ENCODE peak calls at places on chromosomes 16 and 17, in four cellular contexts. One of them, this sample, is unnamed.

GRCh38 chr16:21256636-21257035 is 21.5 kb downstream of the CRYM start:
- DNase-seq in IMR-90: no peak
- DNase-seq in trophoblast cell: peak; percentile 62
- DNase-seq in mesendoderm: no peak
- DNase-seq in this sample: no peak

GRCh38 chr16:25596194-25596593 is 95.6 kb upstream of the HS3ST4 start:
- DNase-seq in IMR-90: no peak
- DNase-seq in trophoblast cell: no peak
- DNase-seq in mesendoderm: no peak
- DNase-seq in this sample: no peak

GRCh38 chr17:19023209-19023999 is 18.8 kb upstream of the FAM83G start:
- DNase-seq in mesendoderm: no peak
- DNase-seq in IMR-90: no peak
- DNase-seq in trophoblast cell: no peak
- DNase-seq in this sample: no peak

GRCh38 chr16:80948886-80949502 is 57.7 kb downstream of the CMC2 start:
- DNase-seq in IMR-90: peak; percentile 20
- DNase-seq in trophoblast cell: peak; percentile 26
- DNase-seq in mesendoderm: peak; percentile 75
- DNase-seq in this sample: peak; percentile 80

GRCh38 chr16:1557576-1557975 is 24.1 kb downstream of the TMEM204 start:
- DNase-seq in trophoblast cell: no peak
- DNase-seq in mesendoderm: no peak
- DNase-seq in IMR-90: no peak
- DNase-seq in this sample: no peak

GRCh38 chr17:78933025-78933958 is 8.1 kb upstream of the TIMP2 start:
- DNase-seq in mesendoderm: peak; percentile 61
- DNase-seq in trophoblast cell: peak; percentile 89
- DNase-seq in IMR-90: peak; percentile 99
- DNase-seq in this sample: peak; percentile 35

GRCh38 chr17:50280068-50280467 is 5.8 kb downstream of the TMEM92 start:
- DNase-seq in mesendoderm: no peak
- DNase-seq in IMR-90: no peak
- DNase-seq in trophoblast cell: no peak
- DNase-seq in this sample: no peak

GRCh38 chr17:71764507-71764906 is 356.3 kb upstream of the SOX9 start:
- DNase-seq in trophoblast cell: no peak
- DNase-seq in IMR-90: no peak
- DNase-seq in mesendoderm: peak; percentile 81
- DNase-seq in this sample: peak; percentile 87

GRCh38 chr17:1559047-1559742 is 3.4 kb downstream of the PITPNA start:
- DNase-seq in mesendoderm: no peak
- DNase-seq in trophoblast cell: no peak
- DNase-seq in IMR-90: no peak
- DNase-seq in this sample: no peak

GRCh38 chr17:19364699-19365498 is 2.4 kb upstream of the B9D1 start:
- DNase-seq in mesendoderm: no peak
- DNase-seq in IMR-90: no peak
- DNase-seq in trophoblast cell: no peak
- DNase-seq in this sample: no peak

GRCh38 chr17:75051941-75052340 is 4.9 kb downstream of the KCTD2 start:
- DNase-seq in IMR-90: no peak
- DNase-seq in mesendoderm: no peak
- DNase-seq in trophoblast cell: no peak
- DNase-seq in this sample: no peak

GRCh38 chr17:34503804-34504203 is 75.6 kb upstream of the TMEM132E start:
- DNase-seq in trophoblast cell: peak; percentile 10
- DNase-seq in mesendoderm: no peak
- DNase-seq in IMR-90: no peak
- DNase-seq in this sample: no peak

GRCh38 chr16:21599158-21599993 is at the start of gene METTL9:
- DNase-seq in IMR-90: peak; percentile 93
- DNase-seq in trophoblast cell: peak; percentile 92
- DNase-seq in mesendoderm: peak; percentile 97
- DNase-seq in this sample: peak; percentile 94

GRCh38 chr16:85421338-85422123 is 191.6 kb upstream of the GSE1 start:
- DNase-seq in mesendoderm: no peak
- DNase-seq in trophoblast cell: no peak
- DNase-seq in IMR-90: no peak
- DNase-seq in this sample: no peak

GRCh38 chr17:54899201-54899600 is 1.5 kb upstream of the TOM1L1 start:
- DNase-seq in IMR-90: no peak
- DNase-seq in mesendoderm: peak; percentile 16
- DNase-seq in trophoblast cell: no peak
- DNase-seq in this sample: no peak

GRCh38 chr17:43200127-43200526 is 11.5 kb upstream of the TMEM106A start:
- DNase-seq in IMR-90: no peak
- DNase-seq in trophoblast cell: no peak
- DNase-seq in mesendoderm: peak; percentile 43
- DNase-seq in this sample: no peak

GRCh38 chr16:85894266-85894665 is 4.7 kb upstream of the IRF8 start:
- DNase-seq in IMR-90: no peak
- DNase-seq in mesendoderm: peak; percentile 66
- DNase-seq in trophoblast cell: no peak
- DNase-seq in this sample: peak; percentile 71

GRCh38 chr17:61284174-61284573 is 115.5 kb upstream of the TBX2 start:
- DNase-seq in IMR-90: peak; percentile 93
- DNase-seq in trophoblast cell: no peak
- DNase-seq in mesendoderm: no peak
- DNase-seq in this sample: no peak

GRCh38 chr17:44765965-44766364 is 7.2 kb downstream of the ADAM11 start:
- DNase-seq in trophoblast cell: no peak
- DNase-seq in IMR-90: no peak
- DNase-seq in mesendoderm: no peak
- DNase-seq in this sample: peak; percentile 55

GRCh38 chr17:59964455-59965328 is at the start of gene RNFT1:
- DNase-seq in trophoblast cell: peak; percentile 89
- DNase-seq in IMR-90: peak; percentile 75
- DNase-seq in mesendoderm: peak; percentile 88
- DNase-seq in this sample: peak; percentile 89

GRCh38 chr17:10266477-10266876 is 68.1 kb upstream of the GAS7 start:
- DNase-seq in IMR-90: no peak
- DNase-seq in mesendoderm: no peak
- DNase-seq in trophoblast cell: no peak
- DNase-seq in this sample: no peak

GRCh38 chr16:87100306-87101058 is 216.7 kb downstream of the C16orf95 start:
- DNase-seq in IMR-90: no peak
- DNase-seq in trophoblast cell: no peak
- DNase-seq in mesendoderm: peak; percentile 68
- DNase-seq in this sample: no peak

GRCh38 chr16:62036101-62036806 is at the start of gene CDH8:
- DNase-seq in IMR-90: no peak
- DNase-seq in mesendoderm: peak; percentile 75
- DNase-seq in trophoblast cell: peak; percentile 77
- DNase-seq in this sample: peak; percentile 85

GRCh38 chr16:48949636-48950035 is 332.0 kb downstream of the CBLN1 start:
- DNase-seq in IMR-90: peak; percentile 19
- DNase-seq in mesendoderm: no peak
- DNase-seq in trophoblast cell: no peak
- DNase-seq in this sample: no peak

GRCh38 chr17:56737741-56738161 is 96.0 kb downstream of the C17orf67 start:
- DNase-seq in mesendoderm: peak; percentile 32
- DNase-seq in IMR-90: peak; percentile 82
- DNase-seq in trophoblast cell: no peak
- DNase-seq in this sample: no peak

GRCh38 chr17:17681744-17682292 is 560 bp downstream of the RAI1 start:
- DNase-seq in trophoblast cell: no peak
- DNase-seq in IMR-90: no peak
- DNase-seq in mesendoderm: no peak
- DNase-seq in this sample: no peak

GRCh38 chr17:80504671-80505413 is 28.4 kb upstream of the NPTX1 start:
- DNase-seq in trophoblast cell: peak; percentile 14
- DNase-seq in IMR-90: peak; percentile 85
- DNase-seq in mesendoderm: no peak
- DNase-seq in this sample: no peak

GRCh38 chr17:29212094-29212631 is 32.0 kb upstream of the MYO18A start:
- DNase-seq in trophoblast cell: no peak
- DNase-seq in IMR-90: no peak
- DNase-seq in mesendoderm: no peak
- DNase-seq in this sample: no peak
- H3K18ac ChIP-seq in trophoblast cell: no peak overlapping the region
- H3K18ac ChIP-seq in IMR-90: no peak overlapping the region
- H3K18ac ChIP-seq in mesendoderm: no peak overlapping the region
- H3K18ac ChIP-seq in this sample: no peak overlapping the region

GRCh38 chr17:48014603-48015037 is 23.0 kb downstream of the COPZ2 start:
- DNase-seq in trophoblast cell: no peak
- DNase-seq in IMR-90: no peak
- DNase-seq in mesendoderm: no peak
- DNase-seq in this sample: peak; percentile 40
- H4K8ac ChIP-seq in trophoblast cell: no peak overlapping the region
- H4K8ac ChIP-seq in IMR-90: no peak overlapping the region
- H4K8ac ChIP-seq in mesendoderm: no peak overlapping the region
- H4K8ac ChIP-seq in this sample: no peak overlapping the region

DNA sequence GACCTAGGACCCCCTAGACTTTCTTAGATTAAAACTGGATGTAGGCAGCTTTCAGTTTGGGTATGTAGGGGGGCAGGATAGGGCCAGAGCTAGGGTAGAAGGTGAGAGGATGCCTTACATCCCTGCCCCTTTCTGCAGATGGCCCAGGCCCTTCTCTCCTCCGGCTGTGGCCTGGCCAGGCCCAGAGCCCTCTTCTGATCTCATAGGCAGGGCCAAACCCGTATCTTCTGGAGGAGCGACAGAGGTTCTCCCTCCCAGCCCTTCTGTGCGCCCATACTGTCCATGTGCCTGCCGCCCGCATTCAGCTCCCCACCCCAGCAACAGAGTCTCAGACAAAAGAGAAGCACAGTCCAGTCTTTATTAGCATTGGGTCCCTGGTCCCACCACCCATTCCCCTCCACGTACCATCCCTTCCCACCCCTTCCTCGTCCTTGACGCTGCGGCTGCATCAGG is 2.0 kb upstream of the TSPOAP1 start:
- DNase-seq in trophoblast cell: no peak
- DNase-seq in IMR-90: no peak
- DNase-seq in mesendoderm: no peak
- DNase-seq in this sample: no peak
- H3K18ac ChIP-seq in trophoblast cell: no peak overlapping the region
- H3K18ac ChIP-seq in IMR-90: no peak overlapping the region
- H3K18ac ChIP-seq in mesendoderm: no peak overlapping the region
- H3K18ac ChIP-seq in this sample: peak overlapping the region; percentile 79

GRCh38 chr17:4006165-4006589 is 41.9 kb upstream of the ATP2A3 start:
- DNase-seq in IMR-90: no peak
- DNase-seq in mesendoderm: no peak
- DNase-seq in trophoblast cell: no peak
- DNase-seq in this sample: peak; percentile 30

GRCh38 chr17:4003131-4003500 is 38.9 kb upstream of the ATP2A3 start:
- DNase-seq in IMR-90: no peak
- DNase-seq in mesendoderm: no peak
- DNase-seq in trophoblast cell: no peak
- DNase-seq in this sample: peak; percentile 51

GRCh38 chr17:4005296-4006164 is 41.3 kb upstream of the ATP2A3 start:
- DNase-seq in IMR-90: no peak
- DNase-seq in mesendoderm: no peak
- DNase-seq in trophoblast cell: no peak
- DNase-seq in this sample: peak; percentile 25

GRCh38 chr17:4003501-4004421 is 39.5 kb upstream of the ATP2A3 start:
- DNase-seq in trophoblast cell: no peak
- DNase-seq in IMR-90: no peak
- DNase-seq in mesendoderm: peak; percentile 61
- DNase-seq in this sample: peak; percentile 77

DNA sequence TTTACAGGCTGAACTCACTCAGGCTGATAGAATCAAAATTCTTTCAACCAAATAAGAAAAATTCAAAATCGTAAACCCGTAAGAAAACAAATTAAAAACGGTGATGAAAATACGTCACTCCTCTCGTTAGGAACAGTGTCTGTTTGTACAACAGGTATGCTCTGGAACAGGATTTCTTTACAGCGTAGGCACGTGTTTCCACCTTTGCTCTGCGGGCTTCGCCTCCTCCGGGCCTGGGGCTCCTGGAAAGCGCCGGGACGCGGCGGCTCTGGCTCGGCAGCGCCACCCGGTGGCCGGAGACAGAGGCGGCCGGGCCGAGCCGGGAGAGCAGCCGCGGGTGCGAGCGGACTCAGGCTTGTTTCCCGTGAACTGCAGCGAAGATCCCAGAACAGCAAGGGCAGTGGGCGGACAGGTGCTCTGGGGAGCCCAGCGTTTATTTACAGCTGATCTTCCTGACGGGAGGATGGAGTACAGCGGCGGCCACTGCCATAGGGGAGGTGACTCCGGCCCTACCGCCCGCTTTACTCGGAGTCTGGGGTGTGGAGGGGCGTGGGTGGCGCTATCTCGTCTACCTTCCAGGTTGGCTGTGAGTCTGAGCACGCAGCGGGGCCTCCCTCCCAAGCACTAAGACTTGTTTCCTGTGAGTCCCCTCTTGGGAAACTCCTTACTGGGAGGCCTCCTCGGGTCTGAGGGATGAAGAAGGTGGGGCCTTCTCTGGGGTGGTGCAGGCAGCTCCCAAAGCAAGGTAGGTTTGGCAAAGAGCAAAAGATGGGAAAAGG is 40.5 kb upstream of the ATP2A3 start:
- DNase-seq in trophoblast cell: peak; percentile 44
- DNase-seq in IMR-90: no peak
- DNase-seq in mesendoderm: peak; percentile 82
- DNase-seq in this sample: peak; percentile 90
- H4K8ac ChIP-seq in trophoblast cell: no peak overlapping the region
- H4K8ac ChIP-seq in IMR-90: no peak overlapping the region
- H4K8ac ChIP-seq in mesendoderm: no peak overlapping the region
- H4K8ac ChIP-seq in this sample: no peak overlapping the region

GRCh38 chr16:19709381-19710136 is 8.5 kb downstream of the KNOP1 start:
- DNase-seq in IMR-90: no peak
- DNase-seq in trophoblast cell: no peak
- DNase-seq in mesendoderm: no peak
- DNase-seq in this sample: no peak
- H3K18ac ChIP-seq in IMR-90: no peak overlapping the region
- H3K18ac ChIP-seq in trophoblast cell: peak overlapping the region; percentile 18
- H3K18ac ChIP-seq in mesendoderm: no peak overlapping the region
- H3K18ac ChIP-seq in this sample: no peak overlapping the region

DNA sequence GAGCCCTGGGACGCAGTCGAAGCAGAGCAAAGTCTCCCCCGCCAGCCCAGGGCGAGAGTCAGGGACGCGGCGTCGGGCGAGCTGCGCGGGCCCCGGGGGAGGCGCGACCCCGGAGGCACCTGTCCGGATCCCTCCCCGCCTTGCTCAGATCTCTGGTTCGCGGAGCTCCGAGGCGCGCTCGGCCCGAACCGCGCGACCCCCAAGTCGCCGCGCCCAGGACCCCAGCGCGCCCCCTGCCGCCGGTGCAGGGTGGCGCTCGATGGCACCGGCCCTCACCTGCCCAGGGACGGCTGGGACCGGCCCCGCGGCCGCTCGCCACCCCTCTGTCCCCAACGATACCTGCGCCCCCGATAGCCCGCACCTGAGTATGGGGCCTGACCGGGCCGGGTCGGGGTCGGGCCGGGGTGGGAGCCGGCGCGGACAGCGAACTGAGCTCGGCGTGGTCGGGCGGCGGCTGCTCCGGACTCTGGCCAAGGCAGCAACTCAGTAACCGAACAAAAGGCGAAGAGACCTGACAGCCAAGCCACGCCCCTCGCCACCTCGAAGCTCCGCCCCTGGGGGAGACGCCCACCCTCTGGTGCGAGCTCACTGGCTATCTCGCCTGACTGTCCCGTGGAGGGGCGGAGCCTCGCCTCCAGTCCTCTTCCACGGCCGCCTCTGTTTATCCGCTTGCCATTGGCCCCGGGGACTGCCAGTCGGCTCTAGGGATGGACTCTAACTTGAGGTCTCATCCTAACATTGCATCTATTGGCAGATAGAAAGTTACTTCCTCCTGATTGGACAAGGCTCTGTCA is at the start of gene JUP:
- DNase-seq in mesendoderm: peak; percentile 100
- DNase-seq in IMR-90: peak; percentile 99
- DNase-seq in trophoblast cell: peak; percentile 100
- DNase-seq in this sample: peak; percentile 100
- H4K8ac ChIP-seq in mesendoderm: no peak within 1 kb of the TSS
- H4K8ac ChIP-seq in IMR-90: peak within 1 kb of the TSS; percentile 86
- H4K8ac ChIP-seq in trophoblast cell: peak within 1 kb of the TSS; percentile 95
- H4K8ac ChIP-seq in this sample: no peak within 1 kb of the TSS

GRCh38 chr16:65634833-65635232 is 513.0 kb upstream of the CDH11 start:
- DNase-seq in mesendoderm: no peak
- DNase-seq in IMR-90: no peak
- DNase-seq in trophoblast cell: no peak
- DNase-seq in this sample: no peak
- H3K18ac ChIP-seq in mesendoderm: no peak overlapping the region
- H3K18ac ChIP-seq in IMR-90: no peak overlapping the region
- H3K18ac ChIP-seq in trophoblast cell: no peak overlapping the region
- H3K18ac ChIP-seq in this sample: no peak overlapping the region

This sample was measured in H9.